ENCODE peak calls at places on chromosomes 4 and X, in five cellular contexts. R is HL-60, M is keratinocyte, D is PC-9, Z is ovary. A is an unnamed sample.

GRCh38 chr4:122874194-122874593 is 47.6 kb downstream of the FGF2 start:
- DNase-seq in R (no peak), M (no peak), D (peak), Z (no peak), A (peak)

GRCh38 chrX:152137771-152138387 is 498 bp downstream of the MAGEA10 start:
- DNase-seq in R (no peak), M (no peak), D (no peak), Z (no peak), A (no peak)

GRCh38 chrX:149937881-149938426 is 337 bp downstream of the EOLA2 start:
- DNase-seq in R (no peak), M (no peak), D (no peak), Z (peak), A (no peak)

GRCh38 chrX:136076942-136077341 is 70.4 kb upstream of the FHL1 start:
- DNase-seq in R (no peak), M (no peak), D (no peak), Z (no peak), A (no peak)

GRCh38 chrX:56728752-56729151 is 291 bp upstream of the NBDY start:
- DNase-seq in R (no peak), M (no peak), D (no peak), Z (no peak), A (peak)

GRCh38 chr4:138976526-138976925 is 39.1 kb upstream of the NOCT start:
- DNase-seq in R (no peak), M (no peak), D (no peak), Z (no peak), A (no peak)

GRCh38 chrX:151981129-151981528 is 6.7 kb upstream of the GABRE start:
- DNase-seq in R (no peak), M (peak), D (peak), Z (no peak), A (peak)

GRCh38 chr4:82043081-82043808 is 330.5 kb downstream of the HNRNPD start:
- DNase-seq in R (no peak), M (no peak), D (no peak), Z (no peak), A (no peak)

GRCh38 chr4:147733614-147734344 is 1.9 kb downstream of the ARHGAP10 start:
- DNase-seq in R (no peak), M (no peak), D (peak), Z (peak), A (peak)

GRCh38 chr4:133982533-133983224 is 218.9 kb downstream of the PABPC4L start:
- DNase-seq in R (no peak), M (no peak), D (no peak), Z (no peak), A (peak)

GRCh38 chr4:10082047-10082446 is 34.6 kb downstream of the WDR1 start:
- DNase-seq in R (no peak), M (no peak), D (no peak), Z (peak), A (no peak)

GRCh38 chr4:185513489-185514181 is 21.7 kb downstream of the PDLIM3 start:
- DNase-seq in R (peak), M (no peak), D (no peak), Z (no peak), A (peak)

GRCh38 chr4:100450449-100450848 is 67.4 kb downstream of the EMCN start:
- DNase-seq in R (no peak), M (peak), D (no peak), Z (no peak), A (no peak)

GRCh38 chr4:104966349-104967033 is 180.2 kb upstream of the TET2 start:
- DNase-seq in R (peak), M (no peak), D (peak), Z (no peak), A (peak)

GRCh38 chr4:181933471-181933870 is 309.7 kb upstream of the TENM3 start:
- DNase-seq in R (no peak), M (no peak), D (no peak), Z (no peak), A (no peak)

GRCh38 chr4:181938641-181939040 is 304.6 kb upstream of the TENM3 start:
- DNase-seq in R (no peak), M (no peak), D (no peak), Z (no peak), A (no peak)

GRCh38 chr4:181944527-181944926 is 298.7 kb upstream of the TENM3 start:
- DNase-seq in R (no peak), M (no peak), D (no peak), Z (no peak), A (no peak)

GRCh38 chr4:181939199-181939945 is 303.8 kb upstream of the TENM3 start:
- DNase-seq in R (no peak), M (no peak), D (no peak), Z (no peak), A (no peak)
- TF ChIP-seq CTCF in R (no peak), M (no peak), D (no peak), Z (no peak), A (no peak)

DNA sequence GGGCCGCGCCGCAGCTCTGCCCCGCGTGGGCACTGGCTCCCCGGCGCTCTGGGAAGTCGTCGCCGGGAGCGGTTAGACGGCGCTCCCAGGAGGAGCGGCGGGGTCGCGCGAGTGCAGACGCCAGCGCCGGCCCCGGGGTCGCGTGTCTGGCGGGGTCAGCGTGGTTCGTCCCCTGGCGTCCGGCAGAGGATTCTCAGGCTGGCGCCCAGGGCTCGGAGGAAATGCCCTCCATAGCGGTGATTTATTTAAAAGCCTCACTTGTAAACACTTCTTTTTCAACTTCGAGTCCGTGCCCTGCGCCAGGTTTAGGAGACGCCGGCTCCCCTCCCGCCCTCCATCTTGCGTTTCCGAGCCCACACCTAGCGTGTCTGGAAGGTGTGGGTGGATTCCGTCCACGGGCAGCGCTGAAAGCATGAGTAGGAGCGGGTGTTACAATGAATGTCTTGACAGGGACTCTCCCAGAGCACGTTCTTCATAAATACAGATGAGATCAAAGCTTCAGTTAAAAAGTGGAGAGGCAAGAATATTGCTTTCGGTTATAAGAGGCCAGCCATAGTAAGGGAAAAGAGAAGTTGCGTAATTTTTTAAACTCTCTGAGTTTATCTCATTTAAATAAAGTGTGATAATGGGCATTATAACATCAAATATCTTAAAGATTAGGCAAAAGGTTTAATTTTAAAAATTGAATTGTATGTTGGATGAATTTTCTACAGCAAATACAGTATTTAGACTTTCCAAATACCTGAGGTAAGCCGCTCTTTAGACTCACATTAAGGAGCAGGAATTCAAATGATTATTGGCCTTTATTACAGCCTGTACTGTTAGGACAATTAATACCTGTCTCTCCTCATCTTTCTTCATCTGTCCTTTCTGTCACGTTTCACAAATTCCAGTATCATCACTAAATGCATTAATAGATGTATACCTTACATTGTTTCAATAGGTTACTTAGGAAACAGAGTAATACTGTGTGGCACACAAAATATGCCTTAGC is 863 bp downstream of the FAM241A start:
- DNase-seq in R (peak), M (no peak), D (peak), Z (peak), A (peak)
- TF ChIP-seq CTCF in R (no peak), M (no peak), D (no peak), Z (no peak), A (no peak)

DNA sequence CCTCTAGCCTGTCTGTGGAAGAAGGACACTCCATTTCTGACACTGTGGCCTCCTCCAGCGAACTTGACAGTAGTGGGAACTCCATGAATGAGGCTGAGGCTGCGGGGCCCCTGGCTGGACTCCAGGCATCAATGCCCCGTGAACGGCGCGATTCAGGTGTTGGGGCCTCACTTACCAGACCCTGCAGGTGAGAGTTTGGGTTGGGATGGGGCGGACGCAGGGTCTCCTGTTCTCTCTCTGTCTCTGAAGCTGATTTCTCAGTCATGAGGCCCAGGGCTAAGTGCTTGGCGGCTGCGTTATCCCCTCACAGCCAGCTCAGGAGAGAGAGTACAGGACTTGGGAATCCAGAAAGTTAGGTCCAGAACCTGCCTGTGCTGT is 71.0 kb downstream of the STARD8 start:
- DNase-seq in R (no peak), M (no peak), D (no peak), Z (no peak), A (no peak)
- TF ChIP-seq CTCF in R (no peak), M (no peak), D (no peak), Z (no peak), A (no peak)

GRCh38 chr4:24910504-24910903 is 2.3 kb downstream of the CCDC149 start:
- DNase-seq in R (no peak), M (no peak), D (no peak), Z (no peak), A (no peak)
- TF ChIP-seq CTCF in R (no peak), M (no peak), D (no peak), Z (no peak), A (no peak)

DNA sequence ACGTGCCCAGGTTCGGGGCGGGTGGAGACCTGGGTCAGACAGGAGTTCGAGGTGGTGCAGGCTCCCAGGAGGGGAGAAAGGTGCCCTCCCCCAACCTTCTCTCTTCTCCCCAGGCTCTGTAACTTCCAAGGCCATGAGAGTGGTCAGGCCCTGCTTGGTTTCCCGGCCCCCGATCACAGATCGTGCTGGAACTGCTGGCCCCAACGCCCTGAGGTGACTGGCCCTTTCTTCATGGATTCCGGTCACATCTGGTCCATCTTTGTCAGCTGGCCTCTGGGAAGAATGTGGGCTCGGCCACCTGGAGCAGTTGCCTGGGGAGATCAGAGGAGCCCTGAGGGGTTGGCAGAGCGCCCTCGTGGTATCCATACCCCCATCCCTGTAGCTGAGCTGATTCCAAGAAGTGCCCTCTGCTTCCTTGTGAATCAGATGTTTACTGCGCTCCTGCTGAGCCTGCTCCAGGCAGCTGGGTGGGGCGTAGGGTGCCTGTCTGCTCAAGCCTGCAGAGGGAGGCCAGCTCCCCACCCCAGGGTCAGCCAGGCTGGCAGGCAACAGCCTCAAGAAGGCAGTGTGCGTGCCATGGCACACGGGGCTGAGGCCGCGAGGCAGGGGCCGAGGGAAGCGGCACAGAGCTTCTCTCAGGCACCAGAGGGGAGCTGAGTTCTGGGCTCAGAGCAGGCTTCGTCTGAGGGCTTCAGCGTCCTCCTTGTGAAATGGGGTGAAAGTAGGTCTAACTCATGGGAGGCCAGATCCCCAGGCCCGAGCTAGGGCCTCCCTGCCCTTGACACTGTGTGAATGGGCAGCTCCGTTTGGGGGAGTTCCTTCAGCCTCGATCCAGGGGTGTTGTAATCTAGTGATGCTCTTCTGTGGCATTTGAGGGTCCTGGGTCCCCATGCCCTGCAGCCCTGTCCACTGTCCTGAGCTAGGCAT is 3.6 kb downstream of the SH3BP2 start:
- DNase-seq in R (no peak), M (peak), D (peak), Z (peak), A (peak)
- TF ChIP-seq CTCF in R (no peak), M (no peak), D (no peak), Z (no peak), A (no peak)

A was measured in PC-3.